ENCODE peak calls at places on chromosomes 13 and 19, in eight cellular contexts. B, N, E, H, A, Y, L and V are unnamed samples.

GRCh38 chr19:5046339-5047039 is 77.6 kb downstream of the KDM4B start:
- DNase-seq in H (no peak), N (no peak), A (no peak), B (peak; percentile 17), E (no peak), Y (peak; percentile 81), L (no peak), V (no peak)

GRCh38 chr19:30297969-30298368 is 74.2 kb upstream of the ZNF536 start:
- DNase-seq in E (no peak), B (no peak), A (no peak), Y (no peak), L (no peak), N (no peak), H (no peak), V (no peak)

GRCh38 chr19:13012690-13013608 is 17.7 kb downstream of the NFIX start:
- DNase-seq in Y (peak; percentile 85), H (peak; percentile 74), L (peak; percentile 81), B (peak; percentile 71), N (peak; percentile 65), E (no peak), A (no peak), V (no peak)

GRCh38 chr13:33639158-33639557 is 178.8 kb upstream of the RFC3 start:
- DNase-seq in H (no peak), E (no peak), Y (no peak), N (no peak), L (peak; percentile 94), A (no peak), B (peak; percentile 20), V (no peak)

GRCh38 chr19:7191946-7192691 is 102.1 kb downstream of the INSR start:
- DNase-seq in N (no peak), L (no peak), E (peak; percentile 26), B (no peak), Y (no peak), H (no peak), A (no peak), V (no peak)

GRCh38 chr13:113283904-113284303 is 13.1 kb upstream of the LAMP1 start:
- DNase-seq in L (no peak), E (no peak), N (no peak), H (no peak), B (no peak), A (no peak), Y (no peak), V (no peak)

GRCh38 chr13:60584976-60585375 is 188.0 kb downstream of the TDRD3 start:
- DNase-seq in B (no peak), L (no peak), E (no peak), Y (no peak), N (peak; percentile 20), A (peak; percentile 83), H (peak; percentile 81), V (no peak)

GRCh38 chr13:37488682-37489081 is 109.9 kb downstream of the POSTN start:
- DNase-seq in N (no peak), A (no peak), L (peak; percentile 12), E (no peak), H (no peak), Y (no peak), B (no peak), V (no peak)

GRCh38 chr19:54172413-54172763 is 572 bp downstream of the TMC4 start:
- DNase-seq in E (no peak), H (no peak), N (no peak), L (no peak), Y (peak; percentile 78), A (no peak), B (no peak), V (no peak)

GRCh38 chr19:11693505-11694499 is 44.9 kb downstream of the ZNF823 start:
- DNase-seq in H (peak; percentile 84), Y (no peak), L (peak; percentile 83), B (peak; percentile 70), A (peak; percentile 42), E (no peak), N (no peak), V (no peak)

GRCh38 chr19:43372462-43372861 is 19.0 kb downstream of the CD177 start:
- DNase-seq in Y (no peak), L (no peak), A (no peak), E (no peak), B (peak; percentile 18), H (no peak), N (no peak), V (no peak)

GRCh38 chr19:41837981-41838708 is 6.3 kb downstream of the LYPD4 start:
- DNase-seq in A (no peak), H (no peak), N (no peak), L (no peak), B (no peak), Y (no peak), E (no peak), V (no peak)

GRCh38 chr13:45742985-45743384 is 40.9 kb downstream of the CBY2 start:
- DNase-seq in E (no peak), H (no peak), L (no peak), B (no peak), A (no peak), N (no peak), Y (no peak), V (no peak)

GRCh38 chr13:29570058-29570654 is 25.3 kb downstream of the SLC7A1 start:
- DNase-seq in L (no peak), A (no peak), Y (no peak), H (peak; percentile 44), E (no peak), N (no peak), B (no peak), V (no peak)

GRCh38 chr19:19006213-19006612 is 27.1 kb downstream of the SUGP2 start:
- DNase-seq in B (no peak), H (no peak), Y (no peak), E (no peak), L (no peak), N (no peak), A (no peak), V (no peak)

GRCh38 chr13:114128624-114129522 is 3.5 kb downstream of the RASA3 start:
- DNase-seq in H (no peak), E (peak; percentile 90), A (no peak), Y (peak; percentile 94), B (no peak), L (peak; percentile 85), N (peak; percentile 55), V (peak; percentile 78)

GRCh38 chr19:8881512-8881911 is 49.3 kb downstream of the MBD3L1 start:
- DNase-seq in N (no peak), Y (no peak), L (no peak), E (no peak), A (no peak), H (no peak), B (no peak), V (no peak)

GRCh38 chr19:5828661-5829566 is 10.6 kb downstream of the FUT6 start:
- DNase-seq in N (no peak), H (peak; percentile 84), A (no peak), Y (no peak), B (no peak), E (no peak), L (peak; percentile 5), V (no peak)

GRCh38 chr13:34748561-34748960 is 193.5 kb upstream of the NBEA start:
- DNase-seq in L (no peak), N (no peak), B (no peak), A (no peak), E (no peak), H (no peak), Y (no peak), V (peak; percentile 62)

GRCh38 chr13:112870737-112871287 is 98.2 kb upstream of the MCF2L start:
- DNase-seq in B (no peak), H (no peak), L (no peak), Y (peak; percentile 55), A (no peak), N (no peak), E (no peak), V (no peak)

GRCh38 chr13:37179646-37180045 is 74.2 kb upstream of the CSNK1A1L start:
- DNase-seq in B (no peak), N (no peak), L (no peak), E (no peak), H (no peak), A (no peak), Y (no peak), V (no peak)

GRCh38 chr13:55437162-55437561 is 1703.6 kb upstream of the PRR20A start:
- DNase-seq in A (no peak), E (no peak), N (no peak), B (no peak), L (no peak), Y (no peak), H (no peak), V (no peak)

GRCh38 chr13:55440465-55441085 is 1700.1 kb upstream of the PRR20A start:
- DNase-seq in A (no peak), N (no peak), E (no peak), H (no peak), Y (no peak), B (no peak), L (no peak), V (no peak)

DNA sequence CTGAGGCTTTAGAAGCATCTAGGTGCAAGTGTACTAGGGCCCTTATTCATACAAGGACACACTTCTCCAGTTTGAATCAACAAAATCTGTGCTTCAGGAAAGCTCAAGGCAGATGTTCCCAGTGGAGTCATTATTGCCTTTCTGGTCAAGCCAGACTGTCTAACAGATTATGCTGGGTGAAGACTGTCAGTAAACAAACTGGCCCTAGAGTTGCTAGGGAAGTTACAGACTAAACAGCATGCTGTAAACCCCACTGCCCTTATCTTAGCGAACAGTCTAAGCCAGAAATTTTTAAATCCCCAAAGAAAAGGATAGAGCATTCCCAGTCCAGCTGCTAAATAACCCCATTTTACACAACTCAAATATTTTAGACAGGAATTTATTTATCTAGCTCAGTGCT is 1701.3 kb upstream of the PRR20A start:
- DNase-seq in H (no peak), B (no peak), L (no peak), A (no peak), N (no peak), E (no peak), Y (no peak), V (no peak)
- H3K36me3 ChIP-seq in H (no peaks in the 10 kb centered on the region), B (no peaks in the 10 kb centered on the region), L (no peaks in the 10 kb centered on the region), A (no peaks in the 10 kb centered on the region), N (no peaks in the 10 kb centered on the region), E (no peaks in the 10 kb centered on the region), Y (no peaks in the 10 kb centered on the region), V (no peaks in the 10 kb centered on the region)

GRCh38 chr19:1072371-1073015 is 5.5 kb downstream of the ARHGAP45 start:
- DNase-seq in Y (no peak), E (no peak), B (no peak), L (no peak), H (no peak), A (no peak), N (no peak), V (no peak)
- H3K36me3 ChIP-seq in Y (no peaks in the 10 kb centered on the region), E (no peaks in the 10 kb centered on the region), B (no peaks in the 10 kb centered on the region), L (no peaks in the 10 kb centered on the region), H (no peaks in the 10 kb centered on the region), A (no peaks in the 10 kb centered on the region), N (no peaks in the 10 kb centered on the region), V (no peaks in the 10 kb centered on the region)

GRCh38 chr19:17183271-17183757 is 31.8 kb upstream of the USE1 start:
- DNase-seq in E (peak; percentile 31), B (no peak), Y (no peak), A (no peak), H (no peak), L (no peak), N (no peak), V (no peak)
- H3K36me3 ChIP-seq in E (no peaks in the 10 kb centered on the region), B (peaks cover 3% of the 10 kb centered on the region), Y (no peaks in the 10 kb centered on the region), A (no peaks in the 10 kb centered on the region), H (peaks cover 26% of the 10 kb centered on the region), L (peaks cover 32% of the 10 kb centered on the region), N (peaks cover 3% of the 10 kb centered on the region), V (no peaks in the 10 kb centered on the region)

DNA sequence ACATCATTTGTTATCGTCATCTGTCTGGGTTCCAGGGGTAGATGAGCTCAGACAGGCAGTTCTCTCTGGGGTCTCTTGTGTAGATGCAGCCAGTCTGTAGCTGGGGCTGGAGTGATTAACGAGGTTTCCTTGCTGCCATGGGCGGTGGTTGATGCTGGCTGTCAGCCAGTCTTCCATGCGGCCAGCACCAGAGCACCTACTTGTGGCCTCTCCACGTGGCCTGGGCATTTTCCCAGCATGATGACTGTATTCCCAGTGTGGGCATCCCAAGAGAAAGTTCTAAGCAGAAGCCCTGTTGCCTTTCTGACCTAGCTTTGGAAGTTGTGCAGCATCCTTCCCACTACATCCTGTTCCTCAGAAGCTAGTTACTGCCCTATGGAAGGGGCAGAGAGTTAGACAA is 10.8 kb downstream of the ERCC5 start:
- DNase-seq in L (no peak), E (no peak), B (peak; percentile 23), A (no peak), N (no peak), H (no peak), Y (no peak), V (no peak)
- H3K36me3 ChIP-seq in L (peaks cover 6% of the 10 kb centered on the region), E (peaks cover 2% of the 10 kb centered on the region), B (peaks cover 43% of the 10 kb centered on the region), A (peaks cover 65% of the 10 kb centered on the region), N (peaks cover 6% of the 10 kb centered on the region), H (peaks cover 76% of the 10 kb centered on the region), Y (peaks cover 3% of the 10 kb centered on the region), V (peaks cover 3% of the 10 kb centered on the region)